ENCODE peak calls at places on chromosomes 3 and 15, in ten cellular contexts. One of them, this sample, is unnamed.

GRCh38 chr3:8900065-8900464 is 63.2 kb downstream of the RAD18 start:
- DNase-seq in NCI-H1417 treated with DMSO at 0.1 percent for 48 hours: no peak
- DNase-seq in neural crest cell: no peak
- DNase-seq in naive thymus-derived CD8-positive, alpha-beta T cell: no peak
- DNase-seq in body of pancreas: no peak
- DNase-seq in esophagus muscularis mucosa: no peak
- DNase-seq in fibroblast of the aortic adventitia: no peak
- DNase-seq in bronchial epithelial cell: peak
- DNase-seq in brain microvascular endothelial cell: no peak
- DNase-seq in type B pancreatic cell: no peak
- DNase-seq in this sample: no peak

GRCh38 chr3:138850151-138850550 is 15.4 kb upstream of the PIK3CB start:
- DNase-seq in NCI-H1417 treated with DMSO at 0.1 percent for 48 hours: no peak
- DNase-seq in neural crest cell: no peak
- DNase-seq in naive thymus-derived CD8-positive, alpha-beta T cell: no peak
- DNase-seq in body of pancreas: peak
- DNase-seq in esophagus muscularis mucosa: no peak
- DNase-seq in fibroblast of the aortic adventitia: peak
- DNase-seq in bronchial epithelial cell: no peak
- DNase-seq in brain microvascular endothelial cell: peak
- DNase-seq in type B pancreatic cell: no peak
- DNase-seq in this sample: no peak

GRCh38 chr15:40313531-40314398 is 6.0 kb upstream of the PLCB2 start:
- DNase-seq in NCI-H1417 treated with DMSO at 0.1 percent for 48 hours: no peak
- DNase-seq in neural crest cell: no peak
- DNase-seq in naive thymus-derived CD8-positive, alpha-beta T cell: no peak
- DNase-seq in body of pancreas: peak
- DNase-seq in esophagus muscularis mucosa: no peak
- DNase-seq in fibroblast of the aortic adventitia: no peak
- DNase-seq in bronchial epithelial cell: peak
- DNase-seq in brain microvascular endothelial cell: no peak
- DNase-seq in type B pancreatic cell: no peak
- DNase-seq in this sample: peak

GRCh38 chr3:114418724-114419543 is 125.1 kb downstream of the TIGIT start:
- DNase-seq in NCI-H1417 treated with DMSO at 0.1 percent for 48 hours: peak
- DNase-seq in neural crest cell: no peak
- DNase-seq in naive thymus-derived CD8-positive, alpha-beta T cell: no peak
- DNase-seq in body of pancreas: no peak
- DNase-seq in esophagus muscularis mucosa: no peak
- DNase-seq in fibroblast of the aortic adventitia: peak
- DNase-seq in bronchial epithelial cell: peak
- DNase-seq in brain microvascular endothelial cell: peak
- DNase-seq in type B pancreatic cell: no peak
- DNase-seq in this sample: no peak

GRCh38 chr15:36347272-36347864 is 232.1 kb upstream of the CDIN1 start:
- DNase-seq in NCI-H1417 treated with DMSO at 0.1 percent for 48 hours: no peak
- DNase-seq in neural crest cell: no peak
- DNase-seq in naive thymus-derived CD8-positive, alpha-beta T cell: no peak
- DNase-seq in body of pancreas: no peak
- DNase-seq in esophagus muscularis mucosa: no peak
- DNase-seq in fibroblast of the aortic adventitia: no peak
- DNase-seq in bronchial epithelial cell: peak
- DNase-seq in brain microvascular endothelial cell: no peak
- DNase-seq in type B pancreatic cell: no peak
- DNase-seq in this sample: no peak

GRCh38 chr3:53044371-53045106 is 1.3 kb downstream of the SFMBT1 start:
- DNase-seq in NCI-H1417 treated with DMSO at 0.1 percent for 48 hours: no peak
- DNase-seq in neural crest cell: peak
- DNase-seq in naive thymus-derived CD8-positive, alpha-beta T cell: peak
- DNase-seq in body of pancreas: peak
- DNase-seq in esophagus muscularis mucosa: no peak
- DNase-seq in fibroblast of the aortic adventitia: peak
- DNase-seq in bronchial epithelial cell: peak
- DNase-seq in brain microvascular endothelial cell: peak
- DNase-seq in type B pancreatic cell: no peak
- DNase-seq in this sample: peak

GRCh38 chr3:157131861-157132260 is 28.1 kb downstream of the CCNL1 start:
- DNase-seq in NCI-H1417 treated with DMSO at 0.1 percent for 48 hours: no peak
- DNase-seq in neural crest cell: no peak
- DNase-seq in naive thymus-derived CD8-positive, alpha-beta T cell: no peak
- DNase-seq in body of pancreas: no peak
- DNase-seq in esophagus muscularis mucosa: no peak
- DNase-seq in fibroblast of the aortic adventitia: peak
- DNase-seq in bronchial epithelial cell: peak
- DNase-seq in brain microvascular endothelial cell: no peak
- DNase-seq in type B pancreatic cell: no peak
- DNase-seq in this sample: no peak

GRCh38 chr3:41276191-41276590 is 76.9 kb downstream of the CTNNB1 start:
- DNase-seq in NCI-H1417 treated with DMSO at 0.1 percent for 48 hours: no peak
- DNase-seq in neural crest cell: no peak
- DNase-seq in naive thymus-derived CD8-positive, alpha-beta T cell: no peak
- DNase-seq in body of pancreas: no peak
- DNase-seq in esophagus muscularis mucosa: no peak
- DNase-seq in fibroblast of the aortic adventitia: no peak
- DNase-seq in bronchial epithelial cell: no peak
- DNase-seq in brain microvascular endothelial cell: no peak
- DNase-seq in type B pancreatic cell: no peak
- DNase-seq in this sample: no peak

GRCh38 chr3:46293991-46294833 is 52.0 kb downstream of the CCR3 start:
- DNase-seq in NCI-H1417 treated with DMSO at 0.1 percent for 48 hours: no peak
- DNase-seq in neural crest cell: no peak
- DNase-seq in naive thymus-derived CD8-positive, alpha-beta T cell: no peak
- DNase-seq in body of pancreas: no peak
- DNase-seq in esophagus muscularis mucosa: no peak
- DNase-seq in fibroblast of the aortic adventitia: no peak
- DNase-seq in bronchial epithelial cell: no peak
- DNase-seq in brain microvascular endothelial cell: no peak
- DNase-seq in type B pancreatic cell: no peak
- DNase-seq in this sample: no peak

GRCh38 chr3:156542101-156543042 is 12.5 kb downstream of the SSR3 start:
- DNase-seq in NCI-H1417 treated with DMSO at 0.1 percent for 48 hours: no peak
- DNase-seq in neural crest cell: no peak
- DNase-seq in naive thymus-derived CD8-positive, alpha-beta T cell: no peak
- DNase-seq in body of pancreas: no peak
- DNase-seq in esophagus muscularis mucosa: no peak
- DNase-seq in fibroblast of the aortic adventitia: no peak
- DNase-seq in bronchial epithelial cell: no peak
- DNase-seq in brain microvascular endothelial cell: no peak
- DNase-seq in type B pancreatic cell: no peak
- DNase-seq in this sample: no peak

GRCh38 chr3:60743631-60744164 is 507.6 kb downstream of the FHIT start:
- DNase-seq in NCI-H1417 treated with DMSO at 0.1 percent for 48 hours: peak
- DNase-seq in neural crest cell: peak
- DNase-seq in naive thymus-derived CD8-positive, alpha-beta T cell: no peak
- DNase-seq in body of pancreas: no peak
- DNase-seq in esophagus muscularis mucosa: peak
- DNase-seq in fibroblast of the aortic adventitia: no peak
- DNase-seq in bronchial epithelial cell: no peak
- DNase-seq in brain microvascular endothelial cell: no peak
- DNase-seq in type B pancreatic cell: no peak
- DNase-seq in this sample: no peak

GRCh38 chr15:101258238-101259144 is 6.6 kb upstream of the CHSY1 start:
- DNase-seq in NCI-H1417 treated with DMSO at 0.1 percent for 48 hours: peak
- DNase-seq in neural crest cell: peak
- DNase-seq in naive thymus-derived CD8-positive, alpha-beta T cell: peak
- DNase-seq in body of pancreas: peak
- DNase-seq in esophagus muscularis mucosa: no peak
- DNase-seq in fibroblast of the aortic adventitia: peak
- DNase-seq in bronchial epithelial cell: peak
- DNase-seq in brain microvascular endothelial cell: peak
- DNase-seq in type B pancreatic cell: no peak
- DNase-seq in this sample: peak

GRCh38 chr15:70504305-70504951 is 258.9 kb downstream of the UACA start:
- DNase-seq in NCI-H1417 treated with DMSO at 0.1 percent for 48 hours: no peak
- DNase-seq in neural crest cell: peak
- DNase-seq in naive thymus-derived CD8-positive, alpha-beta T cell: no peak
- DNase-seq in body of pancreas: peak
- DNase-seq in esophagus muscularis mucosa: no peak
- DNase-seq in fibroblast of the aortic adventitia: peak
- DNase-seq in bronchial epithelial cell: peak
- DNase-seq in brain microvascular endothelial cell: peak
- DNase-seq in type B pancreatic cell: no peak
- DNase-seq in this sample: no peak

GRCh38 chr3:194240766-194241165 is 104.8 kb downstream of the HES1 start:
- DNase-seq in NCI-H1417 treated with DMSO at 0.1 percent for 48 hours: no peak
- DNase-seq in neural crest cell: no peak
- DNase-seq in naive thymus-derived CD8-positive, alpha-beta T cell: no peak
- DNase-seq in body of pancreas: no peak
- DNase-seq in esophagus muscularis mucosa: no peak
- DNase-seq in fibroblast of the aortic adventitia: no peak
- DNase-seq in bronchial epithelial cell: no peak
- DNase-seq in brain microvascular endothelial cell: no peak
- DNase-seq in type B pancreatic cell: no peak
- DNase-seq in this sample: no peak

GRCh38 chr3:74027121-74027520 is 402.4 kb upstream of the PDZRN3 start:
- DNase-seq in NCI-H1417 treated with DMSO at 0.1 percent for 48 hours: no peak
- DNase-seq in neural crest cell: no peak
- DNase-seq in naive thymus-derived CD8-positive, alpha-beta T cell: no peak
- DNase-seq in body of pancreas: no peak
- DNase-seq in esophagus muscularis mucosa: no peak
- DNase-seq in fibroblast of the aortic adventitia: no peak
- DNase-seq in bronchial epithelial cell: no peak
- DNase-seq in brain microvascular endothelial cell: no peak
- DNase-seq in type B pancreatic cell: no peak
- DNase-seq in this sample: no peak

GRCh38 chr3:113829576-113830354 is 8.8 kb upstream of the GRAMD1C start:
- DNase-seq in NCI-H1417 treated with DMSO at 0.1 percent for 48 hours: no peak
- DNase-seq in neural crest cell: no peak
- DNase-seq in naive thymus-derived CD8-positive, alpha-beta T cell: no peak
- DNase-seq in body of pancreas: no peak
- DNase-seq in esophagus muscularis mucosa: no peak
- DNase-seq in fibroblast of the aortic adventitia: peak
- DNase-seq in bronchial epithelial cell: peak
- DNase-seq in brain microvascular endothelial cell: no peak
- DNase-seq in type B pancreatic cell: no peak
- DNase-seq in this sample: no peak

GRCh38 chr3:10738688-10739372 is 77.2 kb upstream of the SLC6A11 start:
- DNase-seq in NCI-H1417 treated with DMSO at 0.1 percent for 48 hours: no peak
- DNase-seq in neural crest cell: peak
- DNase-seq in naive thymus-derived CD8-positive, alpha-beta T cell: peak
- DNase-seq in body of pancreas: peak
- DNase-seq in esophagus muscularis mucosa: peak
- DNase-seq in fibroblast of the aortic adventitia: peak
- DNase-seq in bronchial epithelial cell: peak
- DNase-seq in brain microvascular endothelial cell: peak
- DNase-seq in type B pancreatic cell: peak
- DNase-seq in this sample: peak

GRCh38 chr3:123658118-123658859 is 73.4 kb upstream of the HACD2 start:
- DNase-seq in NCI-H1417 treated with DMSO at 0.1 percent for 48 hours: no peak
- DNase-seq in neural crest cell: no peak
- DNase-seq in naive thymus-derived CD8-positive, alpha-beta T cell: no peak
- DNase-seq in body of pancreas: peak
- DNase-seq in esophagus muscularis mucosa: no peak
- DNase-seq in fibroblast of the aortic adventitia: peak
- DNase-seq in bronchial epithelial cell: no peak
- DNase-seq in brain microvascular endothelial cell: peak
- DNase-seq in type B pancreatic cell: no peak
- DNase-seq in this sample: no peak

GRCh38 chr3:140943781-140944547 is 2.3 kb downstream of the SLC25A36 start:
- DNase-seq in NCI-H1417 treated with DMSO at 0.1 percent for 48 hours: no peak
- DNase-seq in neural crest cell: no peak
- DNase-seq in naive thymus-derived CD8-positive, alpha-beta T cell: no peak
- DNase-seq in body of pancreas: no peak
- DNase-seq in esophagus muscularis mucosa: no peak
- DNase-seq in fibroblast of the aortic adventitia: no peak
- DNase-seq in bronchial epithelial cell: peak
- DNase-seq in brain microvascular endothelial cell: no peak
- DNase-seq in type B pancreatic cell: no peak
- DNase-seq in this sample: no peak

GRCh38 chr3:104885214-104885814 is 481.4 kb upstream of the ALCAM start:
- DNase-seq in NCI-H1417 treated with DMSO at 0.1 percent for 48 hours: no peak
- DNase-seq in neural crest cell: no peak
- DNase-seq in naive thymus-derived CD8-positive, alpha-beta T cell: no peak
- DNase-seq in body of pancreas: no peak
- DNase-seq in esophagus muscularis mucosa: no peak
- DNase-seq in fibroblast of the aortic adventitia: no peak
- DNase-seq in bronchial epithelial cell: no peak
- DNase-seq in brain microvascular endothelial cell: no peak
- DNase-seq in type B pancreatic cell: no peak
- DNase-seq in this sample: no peak

GRCh38 chr15:64216722-64217428 is 54.1 kb upstream of the PPIB start:
- DNase-seq in NCI-H1417 treated with DMSO at 0.1 percent for 48 hours: no peak
- DNase-seq in neural crest cell: no peak
- DNase-seq in naive thymus-derived CD8-positive, alpha-beta T cell: no peak
- DNase-seq in body of pancreas: peak
- DNase-seq in esophagus muscularis mucosa: no peak
- DNase-seq in fibroblast of the aortic adventitia: peak
- DNase-seq in bronchial epithelial cell: no peak
- DNase-seq in brain microvascular endothelial cell: no peak
- DNase-seq in type B pancreatic cell: no peak
- DNase-seq in this sample: no peak

GRCh38 chr3:194300936-194301335 is 50.2 kb downstream of the CPN2 start:
- DNase-seq in NCI-H1417 treated with DMSO at 0.1 percent for 48 hours: no peak
- DNase-seq in neural crest cell: no peak
- DNase-seq in naive thymus-derived CD8-positive, alpha-beta T cell: no peak
- DNase-seq in body of pancreas: no peak
- DNase-seq in esophagus muscularis mucosa: no peak
- DNase-seq in fibroblast of the aortic adventitia: no peak
- DNase-seq in bronchial epithelial cell: no peak
- DNase-seq in brain microvascular endothelial cell: no peak
- DNase-seq in type B pancreatic cell: no peak
- DNase-seq in this sample: no peak

GRCh38 chr3:112605285-112605684 is 35.7 kb downstream of the CCDC80 start:
- DNase-seq in NCI-H1417 treated with DMSO at 0.1 percent for 48 hours: peak
- DNase-seq in neural crest cell: peak
- DNase-seq in naive thymus-derived CD8-positive, alpha-beta T cell: no peak
- DNase-seq in body of pancreas: no peak
- DNase-seq in esophagus muscularis mucosa: no peak
- DNase-seq in fibroblast of the aortic adventitia: peak
- DNase-seq in bronchial epithelial cell: no peak
- DNase-seq in brain microvascular endothelial cell: peak
- DNase-seq in type B pancreatic cell: no peak
- DNase-seq in this sample: no peak

GRCh38 chr3:39383913-39384664 is 919 bp downstream of the SLC25A38 start:
- DNase-seq in NCI-H1417 treated with DMSO at 0.1 percent for 48 hours: no peak
- DNase-seq in neural crest cell: peak
- DNase-seq in naive thymus-derived CD8-positive, alpha-beta T cell: peak
- DNase-seq in body of pancreas: peak
- DNase-seq in esophagus muscularis mucosa: peak
- DNase-seq in fibroblast of the aortic adventitia: peak
- DNase-seq in bronchial epithelial cell: peak
- DNase-seq in brain microvascular endothelial cell: peak
- DNase-seq in type B pancreatic cell: peak
- DNase-seq in this sample: peak

GRCh38 chr3:79953591-79954105 is 185.8 kb upstream of the ROBO1 start:
- DNase-seq in NCI-H1417 treated with DMSO at 0.1 percent for 48 hours: no peak
- DNase-seq in neural crest cell: no peak
- DNase-seq in naive thymus-derived CD8-positive, alpha-beta T cell: no peak
- DNase-seq in body of pancreas: no peak
- DNase-seq in esophagus muscularis mucosa: no peak
- DNase-seq in fibroblast of the aortic adventitia: no peak
- DNase-seq in bronchial epithelial cell: no peak
- DNase-seq in brain microvascular endothelial cell: no peak
- DNase-seq in type B pancreatic cell: no peak
- DNase-seq in this sample: no peak

GRCh38 chr3:195847061-195847950 is 35.6 kb upstream of the MUC4 start:
- DNase-seq in NCI-H1417 treated with DMSO at 0.1 percent for 48 hours: no peak
- DNase-seq in neural crest cell: no peak
- DNase-seq in naive thymus-derived CD8-positive, alpha-beta T cell: no peak
- DNase-seq in body of pancreas: no peak
- DNase-seq in esophagus muscularis mucosa: no peak
- DNase-seq in fibroblast of the aortic adventitia: peak
- DNase-seq in bronchial epithelial cell: no peak
- DNase-seq in brain microvascular endothelial cell: peak
- DNase-seq in type B pancreatic cell: no peak
- DNase-seq in this sample: no peak